ENCODE peak calls at places on chromosomes 2 and 18, in seven cellular contexts. Y is fibroblast of lung; U is neural progenitor cell; S is lower lobe of right lung; K is SK-N-SH; X is uterus; T is CD4-positive, CD25-positive, alpha-beta regulatory T cell. A is an unnamed sample.

GRCh38 chr2:146481629-146482028 is 1363.2 kb upstream of the ACVR2A start:
- DNase-seq in Y (peak), U (no peak), S (no peak), K (no peak), X (no peak), T (no peak), A (no peak)

GRCh38 chr2:55843096-55843991 is 80.2 kb downstream of the EFEMP1 start:
- DNase-seq in Y (peak), U (no peak), S (no peak), K (no peak), X (no peak), T (no peak), A (no peak)

GRCh38 chr2:73114273-73114867 is 1.6 kb upstream of the RAB11FIP5 start:
- DNase-seq in Y (peak), U (no peak), S (no peak), K (no peak), X (no peak), T (no peak), A (no peak)

GRCh38 chr2:102619414-102620319 is at the start of gene SLC9A2:
- DNase-seq in Y (peak), U (peak), S (peak), K (peak), X (no peak), T (no peak), A (no peak)

GRCh38 chr2:237874585-237875161 is 15.2 kb downstream of the RAMP1 start:
- DNase-seq in Y (peak), U (no peak), S (peak), K (no peak), X (peak), T (no peak), A (no peak)

GRCh38 chr18:75201273-75201898 is 7.6 kb downstream of the PTGR3 start:
- DNase-seq in Y (no peak), U (no peak), S (no peak), K (no peak), X (no peak), T (no peak), A (no peak)

GRCh38 chr2:143586119-143586518 is 456.9 kb downstream of the ARHGAP15 start:
- DNase-seq in Y (no peak), U (no peak), S (no peak), K (no peak), X (no peak), T (no peak), A (no peak)

GRCh38 chr18:32332708-32333107 is 138.0 kb downstream of the GAREM1 start:
- DNase-seq in Y (no peak), U (no peak), S (no peak), K (no peak), X (no peak), T (no peak), A (no peak)

GRCh38 chr2:106609780-106610179 is 122.6 kb downstream of the CD8B2 start:
- DNase-seq in Y (no peak), U (no peak), S (no peak), K (no peak), X (no peak), T (no peak), A (no peak)

GRCh38 chr2:167103757-167104133 is 215.5 kb downstream of the XIRP2 start:
- DNase-seq in Y (no peak), U (no peak), S (no peak), K (no peak), X (no peak), T (no peak), A (no peak)

GRCh38 chr2:16315458-16315835 is 350.2 kb downstream of the CYRIA start:
- DNase-seq in Y (no peak), U (no peak), S (no peak), K (no peak), X (no peak), T (no peak), A (no peak)

GRCh38 chr2:204691911-204692510 is 146.7 kb downstream of the PARD3B start:
- DNase-seq in Y (peak), U (peak), S (no peak), K (peak), X (peak), T (peak), A (peak)

GRCh38 chr2:238097201-238097987 is 2.7 kb upstream of the ESPNL start:
- DNase-seq in Y (no peak), U (no peak), S (no peak), K (peak), X (no peak), T (no peak), A (no peak)

GRCh38 chr18:45777393-45777792 is 48.1 kb upstream of the SIGLEC15 start:
- DNase-seq in Y (peak), U (no peak), S (no peak), K (no peak), X (no peak), T (no peak), A (no peak)

GRCh38 chr2:212536385-212537310 is 2.0 kb downstream of the ERBB4 start:
- DNase-seq in Y (no peak), U (peak), S (no peak), K (peak), X (no peak), T (no peak), A (peak)

DNA sequence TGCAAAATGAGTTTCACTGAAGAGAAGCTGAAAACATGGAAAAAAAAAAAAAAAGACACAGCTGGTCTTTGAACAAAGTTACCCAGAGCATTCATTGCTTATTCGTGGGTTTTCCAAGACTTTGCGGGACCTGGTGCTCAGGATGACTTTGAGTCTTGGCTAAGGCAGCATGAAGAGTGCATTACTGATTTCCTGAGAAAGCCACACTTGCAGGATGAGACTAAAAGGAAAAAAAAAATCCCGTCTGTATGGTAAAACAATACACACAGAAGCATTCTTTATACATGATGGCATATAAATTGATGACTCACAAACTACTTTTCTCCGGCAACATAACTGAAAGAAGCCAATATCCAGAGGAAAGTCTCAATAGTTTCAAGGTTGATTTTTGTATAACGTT is 195.4 kb downstream of the SPP2 start:
- DNase-seq in Y (peak), U (no peak), S (no peak), K (no peak), X (no peak), T (no peak), A (no peak)
- H3K27ac ChIP-seq in Y (peak), U (no peak), S (no peak), K (peak), X (no peak), T (no peak), A (no peak)

DNA sequence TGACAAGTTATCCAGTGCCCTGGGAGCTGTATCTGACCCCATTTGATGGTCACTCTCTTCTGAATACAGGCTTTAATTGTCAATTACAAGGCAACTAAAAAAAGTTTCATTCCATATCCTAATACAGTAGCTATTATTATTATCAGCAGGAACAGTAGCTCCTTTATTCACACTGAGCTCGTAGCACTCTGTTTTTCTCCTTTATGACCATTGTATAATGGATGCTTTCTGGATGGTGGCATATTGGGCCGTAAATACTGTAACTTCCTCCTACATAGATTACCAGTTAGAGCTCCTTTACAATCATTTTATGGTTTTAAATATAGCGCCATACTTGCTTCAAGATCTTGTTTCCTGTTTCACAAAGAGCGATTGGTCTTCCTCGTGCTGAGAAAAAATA is 1040.3 kb downstream of the TSN start:
- DNase-seq in Y (no peak), U (no peak), S (no peak), K (no peak), X (no peak), T (no peak), A (no peak)
- H3K27ac ChIP-seq in Y (no peak), U (no peak), S (no peak), K (no peak), X (no peak), T (no peak), A (no peak)

GRCh38 chr2:239354791-239355136 is 46.1 kb downstream of the HDAC4 start:
- DNase-seq in Y (no peak), U (no peak), S (no peak), K (no peak), X (no peak), T (no peak), A (no peak)

GRCh38 chr2:239353697-239354096 is 47.1 kb downstream of the HDAC4 start:
- DNase-seq in Y (no peak), U (no peak), S (no peak), K (no peak), X (no peak), T (no peak), A (no peak)

GRCh38 chr2:239355139-239355538 is 45.7 kb downstream of the HDAC4 start:
- DNase-seq in Y (peak), U (no peak), S (no peak), K (no peak), X (no peak), T (no peak), A (no peak)

GRCh38 chr2:239355724-239356123 is 45.1 kb downstream of the HDAC4 start:
- DNase-seq in Y (no peak), U (no peak), S (no peak), K (no peak), X (peak), T (no peak), A (no peak)

GRCh38 chr2:239354132-239354790 is 46.6 kb downstream of the HDAC4 start:
- DNase-seq in Y (no peak), U (no peak), S (no peak), K (no peak), X (no peak), T (no peak), A (no peak)
- H3K27ac ChIP-seq in Y (no peak), U (no peak), S (no peak), K (no peak), X (peak), T (no peak), A (no peak)

GRCh38 chr2:10296142-10296541 is 6.6 kb upstream of the HPCAL1 start:
- DNase-seq in Y (no peak), U (no peak), S (no peak), K (no peak), X (no peak), T (no peak), A (no peak)
- H3K27ac ChIP-seq in Y (no peak), U (no peak), S (no peak), K (peak), X (no peak), T (no peak), A (no peak)

DNA sequence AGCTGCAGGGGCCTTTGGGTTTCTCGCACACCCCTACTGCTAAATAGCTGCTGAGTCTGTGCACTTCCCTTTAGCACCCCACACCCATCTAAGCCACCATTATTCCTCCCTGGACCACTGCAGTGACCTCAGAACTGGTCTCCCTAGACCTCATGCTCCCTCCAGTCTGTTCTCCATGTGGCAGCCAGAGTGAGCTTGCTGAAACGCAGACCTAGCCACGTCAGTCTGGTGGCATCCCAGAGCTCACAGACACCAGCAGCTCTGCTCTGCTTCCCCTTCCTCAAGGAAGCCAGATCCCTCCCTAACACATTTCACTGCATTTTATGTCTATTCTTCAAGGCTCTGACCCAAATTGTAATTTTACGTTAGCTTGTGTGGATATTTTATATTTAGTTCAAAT is 144.4 kb downstream of the DYSF start:
- DNase-seq in Y (no peak), U (no peak), S (no peak), K (no peak), X (no peak), T (no peak), A (no peak)
- H3K27ac ChIP-seq in Y (no peak), U (no peak), S (no peak), K (no peak), X (no peak), T (no peak), A (peak)

GRCh38 chr2:96867756-96868554 is 1.9 kb downstream of the SEMA4C start:
- DNase-seq in Y (no peak), U (no peak), S (no peak), K (no peak), X (no peak), T (no peak), A (no peak)
- H3K27ac ChIP-seq in Y (peak), U (peak), S (peak), K (peak), X (peak), T (peak), A (peak)

A was measured in substantia nigra.